ENCODE peak calls at places on chromosome 15, in five cellular contexts. H is posterior cingulate gyrus; T is activated effector memory CD4-positive, alpha-beta T cell treated with anti-CD3 and anti-CD28 coated beads, Interleukin-2, amount 50 U/mL, for 16 hours; X is stimulated activated CD4-positive, alpha-beta T cell treated with anti-CD3 and anti-CD28 coated beads, Interleukin-1b, Interleukin-23, amount 100 ng/mL, for 4 hours; S is HS-27A. W is an unnamed sample.

GRCh38 chr15:40562691-40563090 is 2.2 kb downstream of the CCDC32 start:
- DNase-seq in H (no peak), T (no peak), X (no peak), S (no peak), W (no peak)

GRCh38 chr15:99565031-99565280 is 828 bp upstream of the MEF2A start:
- DNase-seq in H (no peak), T (no peak), X (no peak), S (no peak), W (no peak)

GRCh38 chr15:96728591-96728990 is 398.1 kb downstream of the NR2F2 start:
- DNase-seq in H (no peak), T (no peak), X (no peak), S (no peak), W (no peak)

GRCh38 chr15:73273181-73274002 is 95.4 kb downstream of the HCN4 start:
- DNase-seq in H (peak; percentile 33), T (peak; percentile 70), X (peak; percentile 3), S (no peak), W (peak; percentile 69)

GRCh38 chr15:48481802-48482201 is 150.6 kb downstream of the DUT start:
- DNase-seq in H (no peak), T (no peak), X (no peak), S (no peak), W (no peak)

GRCh38 chr15:101309436-101310162 is 14.6 kb upstream of the SNRPA1 start:
- DNase-seq in H (no peak), T (peak; percentile 53), X (no peak), S (no peak), W (no peak)

GRCh38 chr15:100681335-100681746 is 79.0 kb downstream of the ASB7 start:
- DNase-seq in H (no peak), T (no peak), X (no peak), S (no peak), W (no peak)

GRCh38 chr15:99174989-99175388 is 70.1 kb downstream of the SYNM start:
- DNase-seq in H (no peak), T (no peak), X (no peak), S (no peak), W (peak; percentile 87)

GRCh38 chr15:78873796-78874761 is 1.4 kb downstream of the MORF4L1 start:
- DNase-seq in H (no peak), T (peak; percentile 80), X (no peak), S (no peak), W (peak; percentile 52)

GRCh38 chr15:94164202-94164807 is 67.1 kb upstream of the MCTP2 start:
- DNase-seq in H (peak; percentile 11), T (peak; percentile 74), X (peak; percentile 19), S (no peak), W (peak; percentile 75)

GRCh38 chr15:74212494-74212893 is 9.9 kb upstream of the STRA6 start:
- DNase-seq in H (no peak), T (no peak), X (no peak), S (no peak), W (no peak)

GRCh38 chr15:89531796-89532537 is 35.6 kb upstream of the RHCG start:
- DNase-seq in H (no peak), T (no peak), X (no peak), S (no peak), W (no peak)

GRCh38 chr15:27589260-27589659 is 509.9 kb downstream of the OCA2 start:
- DNase-seq in H (no peak), T (no peak), X (no peak), S (no peak), W (no peak)

GRCh38 chr15:72203507-72203837 is 5.9 kb upstream of the GRAMD2A start:
- DNase-seq in H (peak; percentile 91), T (no peak), X (no peak), S (no peak), W (peak; percentile 58)

GRCh38 chr15:40323953-40324937 is 753 bp downstream of the INAFM2 start:
- DNase-seq in H (no peak), T (peak; percentile 74), X (peak; percentile 31), S (no peak), W (peak; percentile 38)

GRCh38 chr15:38263996-38264395 is 11.4 kb downstream of the SPRED1 start:
- DNase-seq in H (no peak), T (no peak), X (no peak), S (no peak), W (peak; percentile 74)

GRCh38 chr15:39699531-39700110 is 83.0 kb downstream of the FSIP1 start:
- DNase-seq in H (no peak), T (no peak), X (no peak), S (no peak), W (no peak)

W was measured in fibroblast of villous mesenchyme.